ENCODE peak calls at places on chromosomes 11 and 22, in eight cellular contexts. T is AG10803, R is left lobe of liver, G is Peyer's patch, A is amniotic epithelial cell, C is iris pigment epithelial cell, Z is epithelial cell of proximal tubule, D is ACHN. N is an unnamed sample.
A peak's percentile ranks its signal among the peaks of the same experiment; 100 is the strongest.

GRCh38 chr11:2195756-2196088 is 24.1 kb upstream of the TH start:
- DNase-seq in T (no peak), R (no peak), G (no peak), A (no peak), C (no peak), Z (no peak), D (no peak), N (no peak)

GRCh38 chr11:126465573-126466287 is 110.2 kb downstream of the ST3GAL4 start:
- DNase-seq in T (no peak), R (no peak), G (peak; percentile 19), A (no peak), C (no peak), Z (no peak), D (no peak), N (no peak)

GRCh38 chr22:46259374-46259773 is 3.8 kb downstream of the PKDREJ start:
- DNase-seq in T (no peak), R (no peak), G (no peak), A (no peak), C (no peak), Z (no peak), D (no peak), N (no peak)

GRCh38 chr11:1734571-1735081 is 15.8 kb downstream of the IFITM10 start:
- DNase-seq in T (no peak), R (no peak), G (no peak), A (no peak), C (no peak), Z (no peak), D (no peak), N (no peak)

GRCh38 chr11:103591554-103591953 is 444.9 kb upstream of the DDI1 start:
- DNase-seq in T (no peak), R (no peak), G (no peak), A (no peak), C (peak; percentile 42), Z (no peak), D (no peak), N (no peak)

GRCh38 chr22:50178871-50179869 is 6.5 kb upstream of the TRABD start:
- DNase-seq in T (no peak), R (peak; percentile 44), G (no peak), A (no peak), C (no peak), Z (no peak), D (no peak), N (no peak)

GRCh38 chr22:30116362-30117117 is 36.3 kb downstream of the HORMAD2 start:
- DNase-seq in T (peak; percentile 72), R (no peak), G (no peak), A (peak; percentile 76), C (peak; percentile 85), Z (no peak), D (no peak), N (peak; percentile 51)

GRCh38 chr11:702731-703461 is 3.1 kb upstream of the EPS8L2 start:
- DNase-seq in T (no peak), R (peak; percentile 88), G (no peak), A (no peak), C (no peak), Z (no peak), D (peak; percentile 68), N (peak; percentile 89)

GRCh38 chr11:20493340-20493739 is 105.8 kb downstream of the PRMT3 start:
- DNase-seq in T (no peak), R (no peak), G (no peak), A (peak; percentile 15), C (no peak), Z (no peak), D (no peak), N (no peak)

GRCh38 chr11:76702378-76703128 is 32.0 kb upstream of the LRRC32 start:
- DNase-seq in T (no peak), R (no peak), G (no peak), A (peak; percentile 25), C (peak; percentile 18), Z (no peak), D (no peak), N (no peak)

GRCh38 chr11:10349806-10350205 is 44.9 kb downstream of the ADM start:
- DNase-seq in T (no peak), R (no peak), G (no peak), A (no peak), C (no peak), Z (no peak), D (no peak), N (no peak)

GRCh38 chr22:44305888-44306287 is 6.9 kb downstream of the SHISAL1 start:
- DNase-seq in T (peak; percentile 49), R (no peak), G (no peak), A (no peak), C (no peak), Z (no peak), D (no peak), N (peak; percentile 37)

GRCh38 chr11:63589000-63589399 is 25.2 kb downstream of the PLAAT3 start:
- DNase-seq in T (no peak), R (no peak), G (no peak), A (no peak), C (no peak), Z (no peak), D (no peak), N (no peak)

GRCh38 chr11:124114942-124115781 is at the start of gene VWA5A:
- DNase-seq in T (peak; percentile 85), R (peak; percentile 81), G (peak; percentile 66), A (peak; percentile 83), C (peak; percentile 92), Z (peak; percentile 65), D (peak; percentile 77), N (peak; percentile 88)

GRCh38 chr11:113587318-113587739 is 112.1 kb upstream of the DRD2 start:
- DNase-seq in T (peak; percentile 16), R (no peak), G (no peak), A (no peak), C (no peak), Z (no peak), D (no peak), N (no peak)

GRCh38 chr22:31625661-31626426 is 36.2 kb downstream of the PISD start:
- DNase-seq in T (no peak), R (no peak), G (no peak), A (peak; percentile 42), C (peak; percentile 60), Z (no peak), D (no peak), N (no peak)

GRCh38 chr11:9313648-9314290 is 624 bp downstream of the TMEM41B start:
- DNase-seq in T (peak; percentile 9), R (no peak), G (peak; percentile 32), A (no peak), C (peak; percentile 18), Z (no peak), D (peak; percentile 6), N (peak; percentile 20)

GRCh38 chr11:28337701-28338100 is 229.5 kb downstream of the METTL15 start:
- DNase-seq in T (no peak), R (no peak), G (no peak), A (peak; percentile 65), C (peak; percentile 66), Z (no peak), D (no peak), N (no peak)

GRCh38 chr22:37518509-37519267 is 527 bp downstream of the CARD10 start:
- DNase-seq in T (no peak), R (peak; percentile 69), G (no peak), A (no peak), C (no peak), Z (no peak), D (no peak), N (no peak)

GRCh38 chr11:11407065-11407737 is 54.2 kb upstream of the CSNK2A3 start:
- DNase-seq in T (no peak), R (peak; percentile 56), G (no peak), A (peak; percentile 4), C (no peak), Z (no peak), D (no peak), N (no peak)

GRCh38 chr11:77067776-77068460 is 1.1 kb downstream of the CAPN5 start:
- DNase-seq in T (no peak), R (no peak), G (no peak), A (no peak), C (no peak), Z (no peak), D (no peak), N (no peak)

GRCh38 chr22:36136988-36137387 is 23.6 kb downstream of the APOL3 start:
- DNase-seq in T (no peak), R (no peak), G (no peak), A (no peak), C (peak; percentile 15), Z (no peak), D (no peak), N (no peak)